ENCODE peak calls at places on chromosomes 3 and 15, in six cellular contexts. One of them, this sample, is unnamed.

GRCh38 chr15:37877851-37878577 is 56.4 kb upstream of the TMCO5A start:
- DNase-seq in CD8-positive, alpha-beta T cell: no peak
- DNase-seq in Calu3: no peak
- DNase-seq in astrocyte of the spinal cord: peak; percentile 83
- DNase-seq in IMR-90: peak; percentile 92
- DNase-seq in HL-60: no peak
- DNase-seq in this sample: no peak

GRCh38 chr3:5431811-5432378 is 244.4 kb downstream of the EDEM1 start:
- DNase-seq in IMR-90: no peak
- DNase-seq in Calu3: no peak
- DNase-seq in astrocyte of the spinal cord: no peak
- DNase-seq in HL-60: peak; percentile 41
- DNase-seq in CD8-positive, alpha-beta T cell: no peak
- DNase-seq in this sample: peak; percentile 52

GRCh38 chr15:49645937-49646336 is 25.1 kb downstream of the DTWD1 start:
- DNase-seq in HL-60: no peak
- DNase-seq in Calu3: no peak
- DNase-seq in IMR-90: peak; percentile 81
- DNase-seq in CD8-positive, alpha-beta T cell: no peak
- DNase-seq in astrocyte of the spinal cord: peak; percentile 77
- DNase-seq in this sample: no peak

GRCh38 chr3:100260081-100260684 is 609 bp upstream of the TBC1D23 start:
- DNase-seq in IMR-90: peak; percentile 51
- DNase-seq in CD8-positive, alpha-beta T cell: no peak
- DNase-seq in Calu3: no peak
- DNase-seq in astrocyte of the spinal cord: peak; percentile 54
- DNase-seq in HL-60: peak; percentile 16
- DNase-seq in this sample: no peak

GRCh38 chr3:195059006-195059350 is 212.0 kb downstream of the XXYLT1 start:
- DNase-seq in Calu3: no peak
- DNase-seq in IMR-90: no peak
- DNase-seq in CD8-positive, alpha-beta T cell: no peak
- DNase-seq in astrocyte of the spinal cord: no peak
- DNase-seq in HL-60: no peak
- DNase-seq in this sample: no peak

GRCh38 chr3:114624047-114624445 is 330.2 kb downstream of the TIGIT start:
- DNase-seq in HL-60: no peak
- DNase-seq in astrocyte of the spinal cord: peak; percentile 76
- DNase-seq in IMR-90: peak; percentile 71
- DNase-seq in CD8-positive, alpha-beta T cell: no peak
- DNase-seq in Calu3: no peak
- DNase-seq in this sample: no peak

GRCh38 chr3:52373676-52374075 is 57.6 kb downstream of the DNAH1 start:
- DNase-seq in CD8-positive, alpha-beta T cell: no peak
- DNase-seq in astrocyte of the spinal cord: no peak
- DNase-seq in Calu3: no peak
- DNase-seq in HL-60: no peak
- DNase-seq in IMR-90: peak; percentile 1
- DNase-seq in this sample: no peak

GRCh38 chr3:42451546-42452230 is 41.3 kb upstream of the LYZL4 start:
- DNase-seq in IMR-90: no peak
- DNase-seq in Calu3: peak; percentile 35
- DNase-seq in HL-60: no peak
- DNase-seq in CD8-positive, alpha-beta T cell: no peak
- DNase-seq in astrocyte of the spinal cord: no peak
- DNase-seq in this sample: no peak

GRCh38 chr3:147412917-147413711 is 3.9 kb downstream of the ZIC1 start:
- DNase-seq in HL-60: no peak
- DNase-seq in IMR-90: no peak
- DNase-seq in Calu3: no peak
- DNase-seq in CD8-positive, alpha-beta T cell: no peak
- DNase-seq in astrocyte of the spinal cord: peak; percentile 27
- DNase-seq in this sample: no peak

GRCh38 chr3:130894873-130895330 is 1.0 kb downstream of the ATP2C1 start:
- DNase-seq in Calu3: no peak
- DNase-seq in HL-60: no peak
- DNase-seq in astrocyte of the spinal cord: peak; percentile 27
- DNase-seq in CD8-positive, alpha-beta T cell: no peak
- DNase-seq in IMR-90: peak; percentile 17
- DNase-seq in this sample: no peak
- TF ChIP-seq CTCF in Calu3: no peak
- TF ChIP-seq CTCF in HL-60: no peak
- TF ChIP-seq CTCF in astrocyte of the spinal cord: no peak
- TF ChIP-seq CTCF in CD8-positive, alpha-beta T cell: no peak
- TF ChIP-seq CTCF in IMR-90: no peak
- TF ChIP-seq CTCF in this sample: no peak

GRCh38 chr15:73244333-73244732 is 124.4 kb downstream of the HCN4 start:
- DNase-seq in astrocyte of the spinal cord: no peak
- DNase-seq in IMR-90: no peak
- DNase-seq in HL-60: peak; percentile 12
- DNase-seq in Calu3: peak; percentile 65
- DNase-seq in CD8-positive, alpha-beta T cell: no peak
- DNase-seq in this sample: no peak
- TF ChIP-seq CTCF in astrocyte of the spinal cord: peak; percentile 31
- TF ChIP-seq CTCF in IMR-90: no peak
- TF ChIP-seq CTCF in HL-60: peak; percentile 2
- TF ChIP-seq CTCF in Calu3: peak; percentile 60
- TF ChIP-seq CTCF in CD8-positive, alpha-beta T cell: no peak
- TF ChIP-seq CTCF in this sample: peak; percentile 15

GRCh38 chr3:49120096-49120437 is 556 bp downstream of the USP19 start:
- DNase-seq in CD8-positive, alpha-beta T cell: peak; percentile 14
- DNase-seq in Calu3: no peak
- DNase-seq in astrocyte of the spinal cord: no peak
- DNase-seq in HL-60: no peak
- DNase-seq in IMR-90: peak; percentile 6
- DNase-seq in this sample: no peak
- TF ChIP-seq CTCF in CD8-positive, alpha-beta T cell: no peak
- TF ChIP-seq CTCF in Calu3: no peak
- TF ChIP-seq CTCF in astrocyte of the spinal cord: no peak
- TF ChIP-seq CTCF in HL-60: no peak
- TF ChIP-seq CTCF in IMR-90: no peak
- TF ChIP-seq CTCF in this sample: no peak

GRCh38 chr3:1696654-1697275 is 401.9 kb upstream of the CNTN4 start:
- DNase-seq in astrocyte of the spinal cord: no peak
- DNase-seq in Calu3: no peak
- DNase-seq in HL-60: no peak
- DNase-seq in CD8-positive, alpha-beta T cell: no peak
- DNase-seq in IMR-90: no peak
- DNase-seq in this sample: no peak

GRCh38 chr3:1693145-1693544 is 405.5 kb upstream of the CNTN4 start:
- DNase-seq in IMR-90: no peak
- DNase-seq in HL-60: no peak
- DNase-seq in CD8-positive, alpha-beta T cell: no peak
- DNase-seq in Calu3: no peak
- DNase-seq in astrocyte of the spinal cord: no peak
- DNase-seq in this sample: no peak

DNA sequence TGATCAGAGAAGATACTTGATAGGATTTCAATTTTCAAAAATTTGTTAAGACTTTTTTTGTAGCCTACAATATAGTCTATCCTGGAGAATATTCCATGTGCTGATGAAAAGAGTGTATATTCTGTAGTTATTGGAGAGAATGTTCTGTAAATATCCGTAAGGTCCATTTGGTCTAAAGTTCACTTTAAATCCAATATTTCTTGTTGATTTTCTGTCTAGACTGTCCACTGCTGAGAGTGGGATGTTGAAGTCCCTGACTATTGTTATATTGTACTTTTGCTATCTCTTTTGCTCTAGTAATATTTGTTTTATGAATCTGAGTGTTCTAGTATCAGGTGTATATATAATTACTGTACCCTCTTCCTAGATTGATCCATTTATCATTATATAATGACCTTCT is 406.2 kb upstream of the CNTN4 start:
- DNase-seq in astrocyte of the spinal cord: no peak
- DNase-seq in CD8-positive, alpha-beta T cell: no peak
- DNase-seq in IMR-90: no peak
- DNase-seq in Calu3: no peak
- DNase-seq in HL-60: no peak
- DNase-seq in this sample: no peak
- TF ChIP-seq CTCF in astrocyte of the spinal cord: no peak
- TF ChIP-seq CTCF in CD8-positive, alpha-beta T cell: no peak
- TF ChIP-seq CTCF in IMR-90: no peak
- TF ChIP-seq CTCF in Calu3: no peak
- TF ChIP-seq CTCF in HL-60: no peak
- TF ChIP-seq CTCF in this sample: no peak

DNA sequence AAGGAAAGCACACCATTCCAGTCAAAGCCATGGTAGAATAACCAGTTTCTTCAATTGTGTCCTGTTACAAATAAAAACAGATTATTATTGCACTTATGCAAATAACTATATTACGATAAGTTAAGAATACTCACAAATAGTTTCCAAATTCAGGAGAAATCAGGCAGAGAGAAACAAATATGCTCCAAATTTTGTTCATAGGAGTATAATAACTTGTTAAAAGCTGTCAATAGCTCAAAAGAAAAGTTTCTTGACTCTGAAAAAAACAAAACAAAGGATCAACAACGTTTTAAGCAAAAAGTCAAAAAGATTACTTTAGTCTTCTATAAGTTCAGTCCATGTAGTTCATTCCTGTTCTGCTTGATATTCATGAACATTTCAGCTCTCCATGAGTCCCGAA is 59.7 kb upstream of the BDH1 start:
- DNase-seq in astrocyte of the spinal cord: no peak
- DNase-seq in CD8-positive, alpha-beta T cell: no peak
- DNase-seq in Calu3: no peak
- DNase-seq in HL-60: no peak
- DNase-seq in IMR-90: no peak
- DNase-seq in this sample: no peak
- TF ChIP-seq CTCF in astrocyte of the spinal cord: no peak
- TF ChIP-seq CTCF in CD8-positive, alpha-beta T cell: no peak
- TF ChIP-seq CTCF in Calu3: no peak
- TF ChIP-seq CTCF in HL-60: no peak
- TF ChIP-seq CTCF in IMR-90: no peak
- TF ChIP-seq CTCF in this sample: no peak

GRCh38 chr3:11655188-11655928 is 11.6 kb upstream of the VGLL4 start:
- DNase-seq in CD8-positive, alpha-beta T cell: no peak
- DNase-seq in IMR-90: no peak
- DNase-seq in Calu3: peak; percentile 15
- DNase-seq in HL-60: no peak
- DNase-seq in astrocyte of the spinal cord: no peak
- DNase-seq in this sample: no peak
- TF ChIP-seq CTCF in CD8-positive, alpha-beta T cell: no peak
- TF ChIP-seq CTCF in IMR-90: peak; percentile 41
- TF ChIP-seq CTCF in Calu3: peak; percentile 22
- TF ChIP-seq CTCF in HL-60: no peak
- TF ChIP-seq CTCF in astrocyte of the spinal cord: peak; percentile 43
- TF ChIP-seq CTCF in this sample: no peak

DNA sequence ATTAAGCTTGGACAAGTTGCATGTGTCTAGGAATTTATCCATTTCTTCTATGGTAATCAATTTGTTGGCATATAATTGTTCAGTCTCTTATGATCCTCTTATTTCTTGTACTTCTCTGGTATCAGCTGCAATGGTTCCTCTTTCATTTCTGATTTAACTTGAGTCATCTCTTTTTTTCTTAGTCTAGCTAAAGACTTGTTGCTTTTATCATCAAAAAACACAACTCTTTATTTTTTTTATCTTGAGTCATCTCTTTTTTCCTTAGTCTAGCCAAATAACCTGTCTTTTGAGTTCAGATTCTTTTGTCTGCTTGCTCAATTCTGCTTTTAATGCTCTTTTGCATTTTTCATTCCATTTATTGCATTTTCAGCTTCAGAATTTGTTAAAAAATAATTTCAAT is 37.3 kb downstream of the UBE3A start:
- DNase-seq in astrocyte of the spinal cord: peak; percentile 51
- DNase-seq in IMR-90: peak; percentile 52
- DNase-seq in Calu3: no peak
- DNase-seq in CD8-positive, alpha-beta T cell: no peak
- DNase-seq in HL-60: no peak
- DNase-seq in this sample: no peak
- TF ChIP-seq CTCF in astrocyte of the spinal cord: no peak
- TF ChIP-seq CTCF in IMR-90: no peak
- TF ChIP-seq CTCF in Calu3: no peak
- TF ChIP-seq CTCF in CD8-positive, alpha-beta T cell: no peak
- TF ChIP-seq CTCF in HL-60: no peak
- TF ChIP-seq CTCF in this sample: no peak